ENCODE peak calls at places on chromosomes 11 and 22, in eight cellular contexts. T, A, N, Y, P, G, D and R are unnamed samples.

GRCh38 chr11:134944986-134945385 is 532.9 kb upstream of the B3GAT1 start:
- DNase-seq in D (no peak), P (no peak), Y (no peak), T (no peak), A (no peak), G (no peak), N (no peak), R (no peak)

GRCh38 chr11:15750535-15751297 is 605.6 kb downstream of the SOX6 start:
- DNase-seq in T (no peak), G (no peak), Y (no peak), D (no peak), A (no peak), N (no peak), P (no peak), R (no peak)

GRCh38 chr11:116885951-116886629 is 48.7 kb upstream of the APOA1 start:
- DNase-seq in T (no peak), N (no peak), D (no peak), Y (peak), P (no peak), G (peak), A (no peak), R (no peak)

GRCh38 chr11:44927174-44927661 is 23.5 kb downstream of the TP53I11 start:
- DNase-seq in T (peak), G (peak), Y (peak), D (no peak), A (peak), P (peak), N (peak), R (peak)

GRCh38 chr11:44319170-44319551 is 9.2 kb upstream of the ALX4 start:
- DNase-seq in N (no peak), A (no peak), Y (no peak), T (no peak), P (no peak), G (no peak), D (no peak), R (no peak)

GRCh38 chr11:1138053-1138452 is 19.7 kb upstream of the MUC5AC start:
- DNase-seq in G (peak), A (no peak), Y (peak), N (peak), P (peak), D (no peak), T (no peak), R (peak)

GRCh38 chr11:100824041-100824440 is 137.0 kb downstream of the ARHGAP42 start:
- DNase-seq in D (no peak), N (no peak), T (no peak), A (no peak), G (peak), P (no peak), Y (no peak), R (no peak)

GRCh38 chr11:2797741-2798361 is 87.7 kb downstream of the CDKN1C start:
- DNase-seq in T (no peak), G (no peak), N (no peak), A (no peak), Y (no peak), D (no peak), P (no peak), R (no peak)

GRCh38 chr11:76745059-76745376 is 38.1 kb upstream of the TSKU start:
- DNase-seq in G (no peak), Y (no peak), N (no peak), A (no peak), D (no peak), P (no peak), T (no peak), R (no peak)

GRCh38 chr11:131637469-131638175 is 267.2 kb downstream of the NTM start:
- DNase-seq in N (no peak), G (peak), P (peak), A (no peak), Y (no peak), D (no peak), T (no peak), R (no peak)

GRCh38 chr11:16469968-16470367 is 113.6 kb upstream of the SOX6 start:
- DNase-seq in P (no peak), N (no peak), T (no peak), G (peak), A (no peak), Y (no peak), D (no peak), R (no peak)

GRCh38 chr11:123798513-123799252 is 7.5 kb downstream of the OR6M1 start:
- DNase-seq in P (no peak), T (no peak), A (no peak), Y (peak), D (no peak), G (no peak), N (no peak), R (no peak)

GRCh38 chr11:113876074-113876797 is 864 bp upstream of the USP28 start:
- DNase-seq in T (no peak), D (no peak), N (no peak), P (no peak), Y (no peak), G (no peak), A (no peak), R (no peak)

GRCh38 chr11:1478544-1478943 is 8.0 kb downstream of the MOB2 start:
- DNase-seq in G (no peak), T (no peak), D (no peak), Y (no peak), P (no peak), A (no peak), N (no peak), R (no peak)

GRCh38 chr11:346529-346928 is 22.8 kb upstream of the B4GALNT4 start:
- DNase-seq in P (no peak), G (no peak), N (no peak), D (no peak), A (no peak), Y (no peak), T (no peak), R (no peak)

GRCh38 chr11:63843042-63843441 is 4.1 kb downstream of the MARK2 start:
- DNase-seq in A (no peak), N (no peak), D (no peak), P (no peak), G (no peak), Y (no peak), T (no peak), R (no peak)

GRCh38 chr11:8067929-8068575 is 13.0 kb upstream of the TUB start:
- DNase-seq in D (no peak), A (no peak), G (no peak), Y (no peak), P (no peak), N (no peak), T (no peak), R (no peak)

GRCh38 chr22:24128631-24129601 is 52.4 kb upstream of the SUSD2 start:
- DNase-seq in P (no peak), Y (no peak), T (no peak), D (no peak), A (no peak), N (no peak), G (no peak), R (no peak)

GRCh38 chr11:76629133-76629852 is 41.3 kb downstream of the LRRC32 start:
- DNase-seq in A (no peak), P (no peak), D (no peak), G (no peak), T (no peak), N (peak), Y (peak), R (no peak)

GRCh38 chr22:47043835-47044721 is 281.6 kb downstream of the TBC1D22A start:
- DNase-seq in G (peak), A (no peak), T (no peak), Y (peak), P (no peak), D (no peak), N (no peak), R (peak)

GRCh38 chr22:19803736-19804267 is 43.2 kb downstream of the TBX1 start:
- DNase-seq in P (no peak), G (no peak), T (no peak), A (no peak), D (no peak), Y (no peak), N (no peak), R (no peak)

GRCh38 chr22:39623603-39624500 is 53.3 kb downstream of the CACNA1I start:
- DNase-seq in P (no peak), N (no peak), A (no peak), G (no peak), Y (no peak), T (peak), D (no peak), R (no peak)

GRCh38 chr11:61715877-61716276 is 35.7 kb downstream of the DAGLA start:
- DNase-seq in N (no peak), Y (no peak), A (no peak), T (no peak), P (no peak), D (no peak), G (no peak), R (no peak)

GRCh38 chr11:109772846-109773400 is 320.3 kb upstream of the ZC3H12C start:
- DNase-seq in T (no peak), N (no peak), A (no peak), G (no peak), P (no peak), D (no peak), Y (no peak), R (no peak)

GRCh38 chr11:16454284-16454683 is 97.9 kb upstream of the SOX6 start:
- DNase-seq in N (no peak), Y (no peak), A (no peak), P (no peak), D (no peak), T (no peak), G (no peak), R (no peak)

GRCh38 chr22:31477329-31477728 is 12.3 kb downstream of the EIF4ENIF1 start:
- DNase-seq in Y (no peak), T (no peak), D (no peak), A (no peak), N (no peak), P (no peak), G (no peak), R (no peak)

GRCh38 chr11:46279393-46280099 is 2.1 kb downstream of the CREB3L1 start:
- DNase-seq in N (peak), D (no peak), G (no peak), Y (peak), A (no peak), T (no peak), P (no peak), R (no peak)

GRCh38 chr11:1085440-1086170 is 10.9 kb downstream of the MUC2 start:
- DNase-seq in T (no peak), P (no peak), Y (no peak), A (no peak), N (no peak), G (no peak), D (no peak), R (no peak)

GRCh38 chr11:33534575-33534974 is 166.1 kb downstream of the C11orf91 start:
- DNase-seq in G (peak), A (no peak), N (no peak), D (no peak), T (no peak), Y (peak), P (no peak), R (no peak)

GRCh38 chr11:86660011-86660595 is 12.3 kb downstream of the ME3 start:
- DNase-seq in N (peak), Y (peak), P (no peak), D (no peak), T (no peak), G (no peak), A (no peak), R (no peak)

GRCh38 chr11:62217191-62217748 is 8.8 kb downstream of the SCGB2A1 start:
- DNase-seq in T (no peak), N (no peak), Y (peak), D (no peak), A (no peak), G (peak), P (no peak), R (peak)

GRCh38 chr11:76750067-76750466 is 33.1 kb upstream of the TSKU start:
- DNase-seq in T (no peak), G (no peak), Y (no peak), N (no peak), P (no peak), D (no peak), A (no peak), R (no peak)

GRCh38 chr11:47923667-47924066 is 56.7 kb upstream of the PTPRJ start:
- DNase-seq in Y (peak), P (no peak), G (no peak), A (no peak), N (no peak), D (no peak), T (no peak), R (no peak)

GRCh38 chr11:76674517-76675400 is 4.2 kb upstream of the LRRC32 start:
- DNase-seq in Y (no peak), G (peak), A (no peak), D (no peak), N (no peak), P (no peak), T (no peak), R (peak)

GRCh38 chr11:45580399-45580798 is 85.0 kb downstream of the CHST1 start:
- DNase-seq in P (no peak), A (peak), D (no peak), G (peak), N (peak), T (peak), Y (peak), R (no peak)

GRCh38 chr22:28817919-28818859 is 17.8 kb upstream of the XBP1 start:
- DNase-seq in P (no peak), Y (no peak), T (no peak), G (peak), D (no peak), A (no peak), N (no peak), R (no peak)